ENCODE peak calls at places on chromosome 2, in five cellular contexts. K, C, W, N and D are unnamed samples.

GRCh38 chr2:197030090-197030489 is 103.6 kb upstream of the PGAP1 start:
- ATAC-seq in K (no peak), C (no peak), W (no peak), N (no peak), D (no peak)

GRCh38 chr2:8152392-8153257 is 529.2 kb upstream of the ID2 start:
- ATAC-seq in K (peak; percentile 99), C (no peak), W (peak; percentile 61), N (no peak), D (no peak)

GRCh38 chr2:234267534-234267933 is 217.0 kb downstream of the SPP2 start:
- ATAC-seq in K (no peak), C (peak; percentile 45), W (no peak), N (no peak), D (no peak)

GRCh38 chr2:127064642-127065250 is 42.2 kb downstream of the BIN1 start:
- ATAC-seq in K (peak; percentile 89), C (peak; percentile 90), W (peak; percentile 86), N (peak; percentile 95), D (peak; percentile 93)

GRCh38 chr2:181536730-181537129 is 79.5 kb downstream of the ITGA4 start:
- ATAC-seq in K (no peak), C (no peak), W (no peak), N (no peak), D (no peak)

GRCh38 chr2:28802975-28803429 is 7.6 kb upstream of the SPDYA start:
- ATAC-seq in K (no peak), C (no peak), W (no peak), N (no peak), D (no peak)

GRCh38 chr2:199932312-199932855 is 21.3 kb downstream of the C2orf69 start:
- ATAC-seq in K (no peak), C (no peak), W (peak; percentile 48), N (no peak), D (no peak)

GRCh38 chr2:98703738-98704137 is 27.2 kb downstream of the MGAT4A start:
- ATAC-seq in K (no peak), C (no peak), W (no peak), N (no peak), D (no peak)

GRCh38 chr2:121969155-121969554 is 213.7 kb downstream of the TSN start:
- ATAC-seq in K (no peak), C (no peak), W (no peak), N (no peak), D (peak; percentile 88)

GRCh38 chr2:138323382-138324067 is 178.0 kb upstream of the SPOPL start:
- ATAC-seq in K (peak; percentile 57), C (peak; percentile 11), W (peak; percentile 62), N (no peak), D (no peak)

GRCh38 chr2:10329880-10330699 is 27.4 kb downstream of the HPCAL1 start:
- ATAC-seq in K (no peak), C (no peak), W (peak; percentile 65), N (no peak), D (no peak)

GRCh38 chr2:42053791-42054656 is 6.2 kb downstream of the PKDCC start:
- ATAC-seq in K (no peak), C (no peak), W (peak; percentile 28), N (peak; percentile 9), D (peak; percentile 78)

GRCh38 chr2:55011741-55012574 is 38.3 kb downstream of the RTN4 start:
- ATAC-seq in K (no peak), C (no peak), W (peak; percentile 72), N (no peak), D (no peak)

GRCh38 chr2:133968446-133968845 is 285.4 kb upstream of the MGAT5 start:
- ATAC-seq in K (no peak), C (no peak), W (no peak), N (no peak), D (no peak)

GRCh38 chr2:238090887-238091286 is 9.3 kb upstream of the ESPNL start:
- ATAC-seq in K (no peak), C (no peak), W (no peak), N (no peak), D (no peak)
- TF ChIP-seq POLR2AphosphoS5 in K (no peak), C (no peak), W (no peak), N (no peak), D (no peak)

DNA sequence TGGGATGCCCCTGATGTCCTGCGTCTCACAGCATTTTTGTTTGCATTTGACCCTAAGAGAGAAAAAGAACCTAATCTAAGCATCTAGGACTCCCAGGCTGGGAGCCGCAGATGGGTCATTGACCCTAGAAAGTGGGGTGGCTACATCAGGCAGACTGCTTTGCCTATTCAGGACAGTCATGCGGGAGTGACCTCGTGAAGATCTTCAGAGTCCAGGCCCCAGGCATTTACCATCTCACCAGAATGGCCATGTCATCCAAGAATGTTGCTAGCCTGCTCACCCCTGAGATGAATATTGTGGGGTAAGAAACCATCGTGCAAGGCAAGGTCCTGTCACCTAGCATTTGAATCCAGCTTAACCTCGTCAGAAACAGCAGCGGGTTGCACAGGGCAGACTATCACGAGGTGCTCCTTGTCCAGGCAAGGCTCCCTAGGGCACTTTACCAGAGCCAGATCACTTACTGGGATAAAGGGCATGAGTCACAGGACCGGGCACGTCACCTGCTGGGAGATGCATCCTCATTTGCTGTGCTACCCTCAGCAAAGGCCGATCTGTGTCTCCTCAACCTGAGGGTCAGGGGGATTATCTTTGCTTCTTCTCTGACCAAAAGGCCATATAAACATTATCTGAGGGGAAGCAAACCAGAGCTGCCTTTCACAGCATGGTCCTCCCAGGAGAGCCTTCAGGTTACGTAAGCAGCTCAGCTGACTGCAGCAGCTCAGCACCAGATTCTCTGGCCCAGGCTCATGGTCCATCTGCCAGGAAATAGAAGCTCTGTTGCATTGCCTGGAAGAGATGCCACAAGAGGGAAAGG is 162.3 kb downstream of the ACKR3 start:
- ATAC-seq in K (no peak), C (peak; percentile 20), W (peak; percentile 37), N (no peak), D (peak; percentile 90)
- TF ChIP-seq EP300 in K (no peak), C (no peak), W (no peak), N (no peak), D (no peak)

GRCh38 chr2:174335605-174336402 is 1.1 kb downstream of the SP9 start:
- ATAC-seq in K (peak; percentile 7), C (no peak), W (no peak), N (peak; percentile 32), D (no peak)
- H3K4me3 ChIP-seq in K (peak overlapping the region; percentile 56), C (peak overlapping the region; percentile 16), W (no peak overlapping the region), N (peak overlapping the region; percentile 43), D (peak overlapping the region; percentile 45)

GRCh38 chr2:119758881-119759450 is 756 bp upstream of the PTPN4 start:
- ATAC-seq in K (no peak), C (no peak), W (no peak), N (no peak), D (no peak)

GRCh38 chr2:119755906-119756305 is 3.8 kb upstream of the PTPN4 start:
- ATAC-seq in K (no peak), C (no peak), W (no peak), N (no peak), D (no peak)

GRCh38 chr2:119759451-119760236 is at the start of gene PTPN4:
- ATAC-seq in K (peak; percentile 93), C (peak; percentile 99), W (peak; percentile 95), N (peak; percentile 92), D (peak; percentile 98)

GRCh38 chr2:119753930-119754321 is 5.8 kb upstream of the PTPN4 start:
- ATAC-seq in K (no peak), C (no peak), W (no peak), N (no peak), D (no peak)

DNA sequence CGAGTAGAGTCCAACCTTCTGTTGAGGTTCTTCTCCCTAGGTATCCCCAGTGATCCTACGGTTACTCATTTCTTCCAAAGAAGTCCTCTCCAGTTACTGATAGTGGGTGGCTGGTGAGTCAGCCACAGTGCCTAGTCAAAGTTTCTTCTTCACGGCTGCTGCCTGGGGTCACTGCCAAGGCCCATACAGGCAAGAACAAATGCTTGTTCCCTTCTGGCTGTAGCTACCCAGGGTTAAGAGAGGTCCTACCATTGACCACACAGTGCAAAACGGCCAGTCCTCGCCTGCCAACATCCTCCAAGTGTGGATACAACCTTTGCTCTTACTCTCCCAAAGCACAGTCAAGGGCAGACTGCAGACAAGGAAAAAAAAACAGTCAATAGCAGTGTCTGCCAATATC is 2.9 kb upstream of the PTPN4 start:
- ATAC-seq in K (no peak), C (no peak), W (peak; percentile 19), N (no peak), D (no peak)
- TF ChIP-seq POLR2AphosphoS5 in K (no peak), C (no peak), W (no peak), N (no peak), D (peak; percentile 10)

GRCh38 chr2:68742638-68743037 is 8.0 kb downstream of the ARHGAP25 start:
- ATAC-seq in K (no peak), C (no peak), W (no peak), N (no peak), D (no peak)
- TF ChIP-seq EP300 in K (no peak), C (no peak), W (no peak), N (no peak), D (no peak)

DNA sequence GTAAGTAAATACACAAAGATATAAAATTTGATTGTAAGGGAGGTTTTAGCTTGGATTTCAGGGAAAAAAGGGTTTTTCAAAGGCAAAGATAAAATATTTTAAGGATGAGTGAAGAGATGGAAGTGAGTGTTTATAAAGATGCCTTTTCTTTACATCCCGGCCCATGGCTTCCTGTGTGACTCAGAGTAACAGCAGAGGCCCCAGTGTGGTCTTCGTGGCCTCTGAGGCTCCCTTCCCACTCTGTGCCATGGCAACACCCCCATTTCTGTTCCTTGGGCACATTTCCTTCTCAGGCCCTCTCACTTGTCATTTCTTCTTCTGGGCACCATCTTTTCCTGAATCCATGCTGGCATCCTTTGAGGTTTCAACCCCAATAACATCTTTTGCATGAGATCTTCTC is 92.6 kb upstream of the TMEM18 start:
- ATAC-seq in K (no peak), C (no peak), W (no peak), N (no peak), D (no peak)
- H3K4me3 ChIP-seq in K (no peak overlapping the region), C (no peak overlapping the region), W (no peak overlapping the region), N (no peak overlapping the region), D (no peak overlapping the region)

GRCh38 chr2:64201086-64201627 is 56.9 kb upstream of the PELI1 start:
- ATAC-seq in K (no peak), C (no peak), W (no peak), N (no peak), D (no peak)

GRCh38 chr2:64204716-64205115 is 60.5 kb upstream of the PELI1 start:
- ATAC-seq in K (peak; percentile 45), C (no peak), W (no peak), N (no peak), D (no peak)

GRCh38 chr2:64204006-64204632 is 59.9 kb upstream of the PELI1 start:
- ATAC-seq in K (peak; percentile 76), C (peak; percentile 78), W (no peak), N (no peak), D (peak; percentile 41)

GRCh38 chr2:64203131-64204005 is 59.1 kb upstream of the PELI1 start:
- ATAC-seq in K (peak; percentile 15), C (peak; percentile 20), W (no peak), N (no peak), D (peak; percentile 13)

GRCh38 chr2:64202206-64202864 is 58.1 kb upstream of the PELI1 start:
- ATAC-seq in K (peak; percentile 35), C (peak; percentile 43), W (no peak), N (no peak), D (peak; percentile 51)
- TF ChIP-seq POLR2AphosphoS5 in K (no peak), C (peak; percentile 46), W (no peak), N (no peak), D (peak; percentile 76)

GRCh38 chr2:109128048-109128465 is 948 bp upstream of the SH3RF3 start:
- ATAC-seq in K (peak; percentile 69), C (peak; percentile 78), W (peak; percentile 91), N (peak; percentile 93), D (peak; percentile 80)
- TF ChIP-seq EP300 in K (no peak), C (no peak), W (no peak), N (no peak), D (no peak)